ENCODE peak calls at places on chromosomes 7 and 10, in seven cellular contexts. W is RWPE2, J is astrocyte, P is H9, A is heart right ventricle, R is AG04450, M is aorta. Z is an unnamed sample. For H3K9me3, the result is how much of the 10 kb centered on the place peaks cover.

GRCh38 chr10:79128923-79129305 is 60.1 kb downstream of the ZMIZ1 start:
- DNase-seq in W (no peak), J (no peak), P (no peak), A (no peak), R (no peak), M (no peak), Z (no peak)

GRCh38 chr10:70528726-70529362 is 50.3 kb downstream of the PALD1 start:
- DNase-seq in W (no peak), J (peak), P (peak), A (no peak), R (no peak), M (peak), Z (no peak)

GRCh38 chr10:105252908-105253307 is 611.8 kb downstream of the SORCS3 start:
- DNase-seq in W (no peak), J (no peak), P (no peak), A (no peak), R (no peak), M (no peak), Z (no peak)

GRCh38 chr7:93150200-93150835 is 2.1 kb upstream of the SAMD9L start:
- DNase-seq in W (no peak), J (peak), P (no peak), A (no peak), R (peak), M (no peak), Z (no peak)

GRCh38 chr10:75723319-75723965 is 292.0 kb downstream of the LRMDA start:
- DNase-seq in W (no peak), J (no peak), P (no peak), A (no peak), R (no peak), M (no peak), Z (no peak)

GRCh38 chr10:109894516-109894915 is 28.8 kb downstream of the XPNPEP1 start:
- DNase-seq in W (peak), J (peak), P (peak), A (peak), R (peak), M (peak), Z (no peak)

GRCh38 chr7:122304996-122305421 is 459 bp upstream of the FEZF1 start:
- DNase-seq in W (no peak), J (no peak), P (no peak), A (no peak), R (no peak), M (no peak), Z (no peak)

GRCh38 chr10:27660268-27660667 is 85.4 kb downstream of the MKX start:
- DNase-seq in W (no peak), J (no peak), P (no peak), A (no peak), R (no peak), M (no peak), Z (no peak)

GRCh38 chr7:36408589-36408988 is 18.9 kb downstream of the ANLN start:
- DNase-seq in W (no peak), J (no peak), P (no peak), A (no peak), R (no peak), M (no peak), Z (no peak)

GRCh38 chr7:128056901-128057300 is 25.7 kb upstream of the LRRC4 start:
- DNase-seq in W (no peak), J (peak), P (no peak), A (no peak), R (peak), M (no peak), Z (no peak)

GRCh38 chr7:104240400-104240799 is 32.6 kb upstream of the ORC5 start:
- DNase-seq in W (no peak), J (no peak), P (no peak), A (no peak), R (no peak), M (no peak), Z (no peak)

GRCh38 chr10:33465747-33466146 is 131.3 kb upstream of the NRP1 start:
- DNase-seq in W (no peak), J (no peak), P (no peak), A (no peak), R (no peak), M (no peak), Z (no peak)

GRCh38 chr10:9825491-9826018 is 1192.1 kb upstream of the CELF2 start:
- DNase-seq in W (no peak), J (peak), P (no peak), A (no peak), R (no peak), M (no peak), Z (no peak)

GRCh38 chr7:101009629-101010028 is 10.3 kb upstream of the MUC17 start:
- DNase-seq in W (no peak), J (no peak), P (no peak), A (no peak), R (no peak), M (peak), Z (no peak)

GRCh38 chr7:39293424-39293823 is 272.8 kb upstream of the YAE1 start:
- DNase-seq in W (no peak), J (no peak), P (no peak), A (no peak), R (no peak), M (no peak), Z (no peak)

GRCh38 chr10:49024484-49024883 is 84.8 kb upstream of the LRRC18 start:
- DNase-seq in W (no peak), J (no peak), P (no peak), A (no peak), R (no peak), M (no peak), Z (no peak)

GRCh38 chr10:124911124-124912051 is 30.5 kb upstream of the ZRANB1 start:
- DNase-seq in W (no peak), J (peak), P (no peak), A (no peak), R (no peak), M (no peak), Z (no peak)

GRCh38 chr10:132684164-132684891 is 101.6 kb downstream of the NKX6-2 start:
- DNase-seq in W (no peak), J (peak), P (peak), A (no peak), R (no peak), M (peak), Z (no peak)

GRCh38 chr7:115066050-115066449 is 144.2 kb downstream of the MDFIC start:
- DNase-seq in W (no peak), J (no peak), P (no peak), A (no peak), R (no peak), M (no peak), Z (no peak)

GRCh38 chr10:29250066-29250465 is 38.8 kb upstream of the LYZL1 start:
- DNase-seq in W (no peak), J (no peak), P (no peak), A (no peak), R (no peak), M (no peak), Z (no peak)

GRCh38 chr7:79055722-79056415 is 397.6 kb downstream of the MAGI2 start:
- DNase-seq in W (no peak), J (no peak), P (no peak), A (no peak), R (no peak), M (no peak), Z (no peak)

GRCh38 chr7:77353407-77353721 is 62.8 kb downstream of the GSAP start:
- DNase-seq in W (no peak), J (peak), P (no peak), A (no peak), R (no peak), M (no peak), Z (no peak)

GRCh38 chr7:96337519-96337918 is 15.6 kb upstream of the SLC25A13 start:
- DNase-seq in W (no peak), J (peak), P (no peak), A (no peak), R (no peak), M (no peak), Z (no peak)

GRCh38 chr7:22350466-22351328 is 6.3 kb downstream of the RAPGEF5 start:
- DNase-seq in W (no peak), J (peak), P (no peak), A (no peak), R (no peak), M (no peak), Z (no peak)

GRCh38 chr10:93819520-93819919 is 61.8 kb downstream of the LGI1 start:
- DNase-seq in W (no peak), J (no peak), P (no peak), A (no peak), R (no peak), M (no peak), Z (no peak)

GRCh38 chr7:10106609-10107008 is 867.1 kb upstream of the PHF14 start:
- DNase-seq in W (no peak), J (no peak), P (no peak), A (no peak), R (no peak), M (no peak), Z (no peak)

GRCh38 chr10:87925570-87925969 is 62.1 kb downstream of the PTEN start:
- DNase-seq in W (no peak), J (peak), P (no peak), A (no peak), R (no peak), M (no peak), Z (no peak)

GRCh38 chr10:126063353-126063791 is 167.0 kb downstream of the FANK1 start:
- DNase-seq in W (no peak), J (peak), P (no peak), A (no peak), R (peak), M (no peak), Z (no peak)

GRCh38 chr7:531777-532176 is 12.1 kb upstream of the PDGFA start:
- DNase-seq in W (no peak), J (no peak), P (no peak), A (no peak), R (no peak), M (no peak), Z (no peak)

GRCh38 chr10:13062813-13063212 is 37.1 kb upstream of the OPTN start:
- DNase-seq in W (no peak), J (no peak), P (no peak), A (no peak), R (no peak), M (no peak), Z (no peak)

GRCh38 chr10:73296946-73297345 is 44.5 kb upstream of the MRPS16 start:
- DNase-seq in W (no peak), J (no peak), P (no peak), A (no peak), R (no peak), M (no peak), Z (no peak)

GRCh38 chr7:56449762-56450161 is 333.5 kb upstream of the NUPR2 start:
- DNase-seq in W (no peak), J (no peak), P (no peak), A (no peak), R (no peak), M (no peak), Z (no peak)

GRCh38 chr7:56447864-56448693 is 331.9 kb upstream of the NUPR2 start:
- DNase-seq in W (no peak), J (no peak), P (no peak), A (no peak), R (no peak), M (peak), Z (no peak)
- H3K9me3 ChIP-seq in W (under half), J (under half), P (half or more), A (under half), R (under half), M (under half), Z (under half)

DNA sequence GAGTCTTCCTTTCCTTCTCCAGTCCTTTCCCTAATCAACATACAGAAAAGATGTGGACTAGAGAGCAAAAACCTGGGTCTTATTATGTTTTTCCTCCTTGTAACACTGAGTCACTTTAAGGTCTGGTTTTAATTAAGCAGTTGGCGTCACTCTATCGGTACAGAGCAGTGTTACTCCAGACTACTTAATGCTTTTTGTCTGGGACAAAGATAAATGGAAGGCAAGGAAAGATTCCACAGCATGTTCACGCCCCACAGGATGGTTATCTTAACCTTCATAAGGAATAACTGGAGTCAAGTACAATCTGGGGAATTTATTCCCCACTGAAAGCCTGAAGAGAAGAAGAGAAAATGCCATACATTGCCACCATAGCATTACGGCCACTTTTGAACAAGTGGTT is 145.7 kb downstream of the ELAPOR2 start:
- DNase-seq in W (no peak), J (peak), P (no peak), A (no peak), R (no peak), M (no peak), Z (no peak)
- H3K9me3 ChIP-seq in W (under half), J (under half), P (under half), A (under half), R (under half), M (under half), Z (under half)

GRCh38 chr7:158588085-158588877 is 658 bp upstream of the PTPRN2 start:
- DNase-seq in W (no peak), J (no peak), P (no peak), A (no peak), R (no peak), M (peak), Z (no peak)
- H3K9me3 ChIP-seq in W (under half), J (under half), P (under half), A (under half), R (under half), M (under half), Z (under half)

GRCh38 chr7:64685091-64685490 is 19.2 kb downstream of the ZNF107 start:
- DNase-seq in W (no peak), J (no peak), P (no peak), A (no peak), R (no peak), M (no peak), Z (no peak)

GRCh38 chr7:64686493-64687184 is 20.7 kb downstream of the ZNF107 start:
- DNase-seq in W (no peak), J (no peak), P (no peak), A (no peak), R (no peak), M (no peak), Z (no peak)

GRCh38 chr7:64687249-64687648 is 21.3 kb downstream of the ZNF107 start:
- DNase-seq in W (no peak), J (no peak), P (no peak), A (no peak), R (no peak), M (no peak), Z (no peak)

DNA sequence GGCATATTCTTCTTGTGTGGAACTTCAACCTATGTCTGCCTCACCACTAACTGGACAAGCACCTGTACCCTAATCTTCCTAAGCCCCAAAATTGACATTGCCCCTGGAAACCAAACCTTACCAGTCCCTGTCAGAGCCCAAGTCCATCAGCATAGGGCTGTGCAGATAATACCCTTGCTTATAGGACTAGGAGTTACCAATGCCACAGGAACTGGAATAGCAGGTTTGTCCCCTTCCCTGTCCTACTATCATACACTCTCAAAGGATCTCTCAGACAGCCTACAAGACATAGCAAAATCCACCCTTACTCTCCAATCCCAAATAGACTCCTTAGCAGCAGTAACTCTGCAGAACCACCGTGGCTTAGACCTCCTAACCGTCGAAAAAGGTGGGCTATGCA is 19.8 kb downstream of the ZNF107 start:
- DNase-seq in W (no peak), J (no peak), P (no peak), A (no peak), R (no peak), M (no peak), Z (no peak)
- H3K9me3 ChIP-seq in W (under half), J (under half), P (under half), A (under half), R (under half), M (under half), Z (under half)

GRCh38 chr7:55463863-55464262 is 98.7 kb downstream of the LANCL2 start:
- DNase-seq in W (no peak), J (no peak), P (no peak), A (no peak), R (no peak), M (no peak), Z (no peak)
- H3K9me3 ChIP-seq in W (under half), J (under half), P (under half), A (under half), R (under half), M (under half), Z (under half)

GRCh38 chr7:158141806-158142518 is 445.7 kb downstream of the PTPRN2 start:
- DNase-seq in W (no peak), J (no peak), P (no peak), A (no peak), R (no peak), M (peak), Z (no peak)
- H3K9me3 ChIP-seq in W (under half), J (under half), P (under half), A (under half), R (half or more), M (under half), Z (under half)

GRCh38 chr10:52319926-52320325 is 5.8 kb downstream of the DKK1 start:
- DNase-seq in W (no peak), J (peak), P (no peak), A (no peak), R (no peak), M (no peak), Z (no peak)

GRCh38 chr10:52318822-52319464 is 4.9 kb downstream of the DKK1 start:
- DNase-seq in W (no peak), J (peak), P (no peak), A (no peak), R (peak), M (no peak), Z (no peak)

GRCh38 chr10:52318136-52318810 is 4.2 kb downstream of the DKK1 start:
- DNase-seq in W (no peak), J (peak), P (no peak), A (no peak), R (no peak), M (no peak), Z (no peak)

GRCh38 chr10:52322941-52323340 is 8.9 kb downstream of the DKK1 start:
- DNase-seq in W (no peak), J (peak), P (no peak), A (no peak), R (no peak), M (no peak), Z (no peak)

GRCh38 chr10:52322323-52322722 is 8.2 kb downstream of the DKK1 start:
- DNase-seq in W (no peak), J (no peak), P (no peak), A (no peak), R (no peak), M (no peak), Z (no peak)
- H3K9me3 ChIP-seq in W (under half), J (under half), P (under half), A (under half), R (under half), M (under half), Z (under half)

GRCh38 chr7:158403013-158403821 is 184.4 kb downstream of the PTPRN2 start:
- DNase-seq in W (no peak), J (no peak), P (no peak), A (no peak), R (no peak), M (no peak), Z (no peak)

GRCh38 chr7:158401826-158402225 is 185.8 kb downstream of the PTPRN2 start:
- DNase-seq in W (no peak), J (no peak), P (no peak), A (no peak), R (no peak), M (no peak), Z (no peak)

GRCh38 chr7:158404031-158404761 is 183.4 kb downstream of the PTPRN2 start:
- DNase-seq in W (no peak), J (no peak), P (no peak), A (no peak), R (no peak), M (no peak), Z (no peak)

GRCh38 chr7:158401295-158401694 is 186.3 kb downstream of the PTPRN2 start:
- DNase-seq in W (no peak), J (no peak), P (no peak), A (no peak), R (no peak), M (no peak), Z (no peak)

GRCh38 chr7:158402471-158402870 is 185.2 kb downstream of the PTPRN2 start:
- DNase-seq in W (no peak), J (no peak), P (no peak), A (no peak), R (no peak), M (no peak), Z (no peak)
- H3K9me3 ChIP-seq in W (under half), J (under half), P (under half), A (under half), R (half or more), M (under half), Z (under half)